ENCODE peak calls at places on chromosomes 5 and 9, in five cellular contexts. U, Y, C, J and R are unnamed samples.

GRCh38 chr9:137301086-137301947 is 754 bp downstream of the NRARP start:
- DNase-seq in U (no peak), Y (peak), C (peak), J (no peak), R (no peak)

GRCh38 chr9:131469369-131469768 is 33.3 kb upstream of the POMT1 start:
- DNase-seq in U (no peak), Y (no peak), C (no peak), J (no peak), R (no peak)

GRCh38 chr9:109440797-109441287 is 57.3 kb downstream of the PTPN3 start:
- DNase-seq in U (peak), Y (peak), C (peak), J (peak), R (peak)

GRCh38 chr5:29005386-29005785 is 1967.0 kb upstream of the CDH9 start:
- DNase-seq in U (no peak), Y (no peak), C (peak), J (peak), R (no peak)

GRCh38 chr5:159605585-159605984 is 275.3 kb upstream of the IL12B start:
- DNase-seq in U (no peak), Y (no peak), C (no peak), J (no peak), R (no peak)

GRCh38 chr9:77952641-77953341 is 78.8 kb downstream of the GNAQ start:
- DNase-seq in U (no peak), Y (peak), C (no peak), J (no peak), R (no peak)

GRCh38 chr5:163880307-163880706 is 374.9 kb downstream of the MAT2B start:
- DNase-seq in U (no peak), Y (no peak), C (no peak), J (no peak), R (no peak)

GRCh38 chr5:132388244-132389050 is 18.9 kb downstream of the SLC22A5 start:
- DNase-seq in U (no peak), Y (no peak), C (no peak), J (no peak), R (no peak)

GRCh38 chr5:35229076-35230042 is 928 bp downstream of the PRLR start:
- DNase-seq in U (peak), Y (peak), C (no peak), J (peak), R (no peak)

GRCh38 chr5:175034924-175035323 is 310.5 kb downstream of the MSX2 start:
- DNase-seq in U (no peak), Y (no peak), C (no peak), J (no peak), R (no peak)

GRCh38 chr5:73764586-73764985 is 138.6 kb downstream of the ARHGEF28 start:
- DNase-seq in U (no peak), Y (no peak), C (no peak), J (no peak), R (no peak)

GRCh38 chr5:54659651-54660050 is 142.1 kb downstream of the SNX18 start:
- DNase-seq in U (no peak), Y (no peak), C (no peak), J (no peak), R (no peak)

GRCh38 chr5:148969291-148969690 is 93.6 kb downstream of the SH3TC2 start:
- DNase-seq in U (no peak), Y (no peak), C (no peak), J (no peak), R (no peak)

GRCh38 chr5:149740866-149741459 is 10.9 kb downstream of the PPARGC1B start:
- DNase-seq in U (peak), Y (no peak), C (no peak), J (no peak), R (no peak)

GRCh38 chr5:138911441-138911840 is 36.3 kb upstream of the LRRTM2 start:
- DNase-seq in U (no peak), Y (no peak), C (no peak), J (no peak), R (no peak)

GRCh38 chr9:32413424-32413823 is 29.0 kb downstream of the ACO1 start:
- DNase-seq in U (no peak), Y (no peak), C (no peak), J (no peak), R (no peak)

GRCh38 chr5:38462972-38463633 is 93.3 kb downstream of the LIFR start:
- DNase-seq in U (no peak), Y (no peak), C (no peak), J (no peak), R (no peak)

GRCh38 chr9:128419061-128419925 is 1.4 kb upstream of the CERCAM start:
- DNase-seq in U (no peak), Y (peak), C (no peak), J (no peak), R (no peak)

GRCh38 chr5:158824167-158824882 is 275.4 kb downstream of the EBF1 start:
- DNase-seq in U (no peak), Y (no peak), C (no peak), J (no peak), R (no peak)

GRCh38 chr9:89522261-89522978 is 24.5 kb upstream of the SEMA4D start:
- DNase-seq in U (no peak), Y (no peak), C (no peak), J (peak), R (peak)

GRCh38 chr9:81083821-81084512 is 605.4 kb downstream of the TLE1 start:
- DNase-seq in U (no peak), Y (no peak), C (no peak), J (no peak), R (no peak)